ENCODE peak calls at places on chromosomes 11 and 22, in four cellular contexts. P, J, I and Z are unnamed samples.

GRCh38 chr11:41498726-41499125 is 39.3 kb upstream of the LRRC4C start:
- DNase-seq in P (no peak), J (no peak), I (no peak), Z (no peak)

GRCh38 chr22:37607912-37608476 is 640 bp upstream of the GGA1 start:
- DNase-seq in P (no peak), J (no peak), I (no peak), Z (no peak)

GRCh38 chr11:45097721-45098493 is 48.5 kb upstream of the PRDM11 start:
- DNase-seq in P (no peak), J (no peak), I (peak; percentile 63), Z (no peak)

GRCh38 chr11:126473269-126473668 is 117.8 kb downstream of the ST3GAL4 start:
- DNase-seq in P (no peak), J (no peak), I (no peak), Z (no peak)

GRCh38 chr11:20070459-20070858 is 89.8 kb downstream of the DBX1 start:
- DNase-seq in P (no peak), J (no peak), I (no peak), Z (no peak)

GRCh38 chr11:91350931-91351330 is 873.7 kb upstream of the FAT3 start:
- DNase-seq in P (no peak), J (no peak), I (no peak), Z (no peak)

GRCh38 chr11:116595305-116595880 is 177.4 kb downstream of the BUD13 start:
- DNase-seq in P (no peak), J (no peak), I (no peak), Z (peak; percentile 10)

GRCh38 chr11:12280838-12281565 is 96.4 kb upstream of the PARVA start:
- DNase-seq in P (no peak), J (no peak), I (no peak), Z (no peak)

GRCh38 chr22:22870577-22871398 is 16.8 kb upstream of the IGLL5 start:
- DNase-seq in P (no peak), J (no peak), I (no peak), Z (no peak)

GRCh38 chr11:102157219-102157618 is 47.0 kb downstream of the YAP1 start:
- DNase-seq in P (no peak), J (no peak), I (peak; percentile 54), Z (no peak)

GRCh38 chr11:65382804-65383368 is 440 bp upstream of the SLC25A45 start:
- DNase-seq in P (no peak), J (no peak), I (no peak), Z (peak; percentile 94)
- H3K4me3 ChIP-seq in P (peak overlapping the region; percentile 19), J (peak overlapping the region; percentile 16), I (peak overlapping the region; percentile 23), Z (peak overlapping the region; percentile 1)

DNA sequence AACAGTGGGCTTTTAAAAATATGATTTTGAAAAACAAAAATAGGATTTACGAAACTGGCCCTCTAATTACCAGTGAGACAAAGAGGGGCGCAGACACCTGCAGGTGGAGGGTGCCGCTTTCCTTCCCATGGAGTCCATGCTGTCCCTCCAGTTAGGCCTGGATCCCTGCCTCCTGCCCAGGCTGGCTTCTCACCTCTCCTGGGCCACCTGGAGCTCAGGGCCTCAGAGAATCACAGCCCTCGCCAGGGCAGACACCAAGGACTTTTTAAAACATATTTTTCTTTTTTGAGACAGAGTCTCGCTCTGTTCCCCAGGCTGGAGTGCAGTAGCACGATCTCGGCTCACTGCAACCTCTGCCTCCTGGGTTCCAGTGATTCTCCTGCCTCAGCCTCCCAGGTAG is 1437.2 kb downstream of the TBC1D22A start:
- DNase-seq in P (no peak), J (no peak), I (no peak), Z (no peak)
- H3K36me3 ChIP-seq in P (no peaks in the 10 kb centered on the region), J (no peaks in the 10 kb centered on the region), I (no peaks in the 10 kb centered on the region), Z (no peaks in the 10 kb centered on the region)

GRCh38 chr11:11215058-11215815 is 137.8 kb downstream of the CSNK2A3 start:
- DNase-seq in P (no peak), J (no peak), I (no peak), Z (no peak)

GRCh38 chr11:11218287-11218986 is 134.6 kb downstream of the CSNK2A3 start:
- DNase-seq in P (no peak), J (peak; percentile 12), I (no peak), Z (no peak)

GRCh38 chr11:11217555-11218286 is 135.3 kb downstream of the CSNK2A3 start:
- DNase-seq in P (no peak), J (no peak), I (no peak), Z (no peak)

GRCh38 chr11:11213117-11213516 is 139.9 kb downstream of the CSNK2A3 start:
- DNase-seq in P (no peak), J (no peak), I (no peak), Z (no peak)

DNA sequence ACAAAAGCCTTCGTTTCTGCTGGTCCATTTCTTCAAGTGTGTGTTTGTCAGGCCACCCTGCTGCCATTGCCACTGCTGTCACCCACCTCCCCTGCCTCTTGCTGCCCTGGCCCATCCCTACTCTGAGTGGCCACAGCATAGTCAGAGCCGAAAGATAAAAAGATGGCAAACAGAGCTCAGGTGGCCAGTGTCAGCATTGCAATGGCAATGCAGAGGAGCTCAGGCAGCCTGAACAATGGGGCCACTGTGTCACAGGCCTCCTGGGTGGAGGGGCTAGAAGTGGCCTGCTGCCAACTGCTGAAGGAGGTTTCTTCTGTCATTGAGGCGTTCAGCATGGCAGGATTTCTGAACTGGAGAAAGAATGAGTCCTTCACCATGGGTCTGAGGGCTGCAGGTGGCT is 137.1 kb downstream of the CSNK2A3 start:
- DNase-seq in P (no peak), J (no peak), I (no peak), Z (no peak)
- TF ChIP-seq CTCF in P (no peak), J (no peak), I (no peak), Z (no peak)

GRCh38 chr22:29306175-29306829 is at the start of gene GAS2L1:
- DNase-seq in P (no peak), J (no peak), I (peak; percentile 86), Z (no peak)

GRCh38 chr22:29308148-29308790 is 1.8 kb downstream of the GAS2L1 start:
- DNase-seq in P (no peak), J (no peak), I (no peak), Z (peak; percentile 64)

GRCh38 chr22:29307658-29308147 is 1.3 kb downstream of the GAS2L1 start:
- DNase-seq in P (no peak), J (no peak), I (no peak), Z (no peak)

GRCh38 chr22:29306830-29307657 is 594 bp downstream of the GAS2L1 start:
- DNase-seq in P (no peak), J (no peak), I (peak; percentile 80), Z (no peak)

DNA sequence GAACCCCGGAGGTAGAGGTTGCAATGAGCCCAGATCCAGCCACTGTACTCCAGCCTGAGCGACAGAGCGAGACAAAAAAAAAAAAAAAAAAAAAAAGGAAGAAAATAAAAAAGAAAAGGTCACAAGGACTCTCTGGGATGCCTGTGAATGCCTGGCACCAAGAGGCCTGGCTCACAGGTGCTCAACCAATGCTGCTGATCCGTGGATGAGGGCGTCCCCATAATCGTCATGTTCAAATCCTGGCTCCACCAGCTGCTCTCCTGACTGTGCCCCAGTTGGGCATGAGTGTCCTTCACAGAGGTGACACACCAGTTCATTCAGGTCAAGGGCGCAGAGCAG is 645 bp upstream of the GAS2L1 start:
- DNase-seq in P (no peak), J (no peak), I (no peak), Z (no peak)
- H3K4me3 ChIP-seq in P (no peak overlapping the region), J (no peak overlapping the region), I (no peak overlapping the region), Z (peak overlapping the region; percentile 60)

DNA sequence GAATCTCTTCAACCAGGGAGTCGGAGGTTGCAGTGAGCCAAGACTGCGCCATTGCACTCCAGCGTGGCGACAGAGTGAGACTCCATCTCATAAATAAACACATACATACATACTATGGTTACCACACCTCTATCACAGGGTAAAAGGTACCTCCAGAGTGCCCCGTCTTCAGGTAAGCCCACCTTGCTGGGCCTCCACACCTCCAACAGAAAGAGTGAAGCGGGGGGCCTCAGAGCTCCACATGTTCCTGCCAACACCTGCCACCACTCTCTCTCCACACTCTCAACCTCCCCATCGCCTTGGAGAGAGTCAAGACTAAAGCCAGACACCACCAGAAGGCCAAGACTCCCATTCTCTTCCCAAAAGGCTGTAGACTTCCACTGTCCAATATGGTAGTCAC is 10.3 kb upstream of the VWCE start:
- DNase-seq in P (no peak), J (no peak), I (no peak), Z (no peak)
- H3K36me3 ChIP-seq in P (peaks cover 56% of the 10 kb centered on the region), J (peaks cover 6% of the 10 kb centered on the region), I (no peaks in the 10 kb centered on the region), Z (peaks cover 94% of the 10 kb centered on the region)

GRCh38 chr11:128905345-128906184 is 14.4 kb downstream of the KCNJ5 start:
- DNase-seq in P (no peak), J (no peak), I (peak; percentile 27), Z (no peak)
- TF ChIP-seq CTCF in P (peak; percentile 66), J (peak; percentile 72), I (no peak), Z (peak; percentile 70)

GRCh38 chr22:17119481-17120202 is 1.5 kb downstream of the TMEM121B start:
- DNase-seq in P (no peak), J (no peak), I (no peak), Z (no peak)
- H3K4me3 ChIP-seq in P (no peak overlapping the region), J (no peak overlapping the region), I (no peak overlapping the region), Z (no peak overlapping the region)

GRCh38 chr11:62605902-62606301 is 4.2 kb upstream of the MTA2 start:
- DNase-seq in P (no peak), J (no peak), I (no peak), Z (no peak)

GRCh38 chr11:62605467-62605866 is 3.8 kb upstream of the MTA2 start:
- DNase-seq in P (no peak), J (no peak), I (no peak), Z (no peak)

GRCh38 chr11:62603072-62603408 is 1.4 kb upstream of the MTA2 start:
- DNase-seq in P (no peak), J (no peak), I (no peak), Z (no peak)

GRCh38 chr11:62603771-62604170 is 2.1 kb upstream of the MTA2 start:
- DNase-seq in P (no peak), J (no peak), I (no peak), Z (no peak)

DNA sequence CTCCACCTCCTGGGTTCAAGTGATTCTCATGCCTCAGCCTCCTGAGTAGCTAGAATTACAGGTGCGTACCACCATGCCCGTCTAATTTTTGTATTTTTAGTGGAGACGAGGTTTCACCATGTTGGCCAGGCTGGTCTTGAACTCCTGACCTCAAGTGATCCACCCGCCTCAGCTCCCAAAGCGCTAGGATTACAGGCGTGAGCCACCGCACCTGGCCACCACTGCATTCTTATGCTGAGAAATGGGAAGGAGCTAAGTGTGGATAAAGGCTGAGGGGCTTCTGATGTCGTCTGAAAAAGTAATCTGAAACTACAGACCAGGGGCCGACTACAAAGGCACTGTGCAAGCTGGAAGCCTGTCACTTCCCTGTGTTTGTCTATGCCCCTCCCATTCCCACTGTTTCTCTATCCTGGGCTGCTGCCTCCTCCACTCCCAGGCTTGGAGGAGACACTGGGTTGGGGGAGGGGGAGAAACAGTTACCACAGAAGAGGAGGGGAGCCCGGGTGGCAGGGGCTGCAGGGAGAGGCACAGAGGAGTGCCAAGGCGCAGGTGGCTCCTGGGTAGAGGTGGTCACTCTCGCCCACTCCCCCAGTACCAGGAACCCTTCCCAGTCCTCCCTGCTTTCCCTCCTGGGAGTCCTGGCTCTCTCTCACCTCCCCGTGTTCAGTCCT is 2.9 kb upstream of the MTA2 start:
- DNase-seq in P (no peak), J (no peak), I (no peak), Z (no peak)
- H3K36me3 ChIP-seq in P (peaks cover 12% of the 10 kb centered on the region), J (no peaks in the 10 kb centered on the region), I (no peaks in the 10 kb centered on the region), Z (peaks cover 27% of the 10 kb centered on the region)

GRCh38 chr11:3873712-3874349 is 18.4 kb downstream of the STIM1 start:
- DNase-seq in P (no peak), J (no peak), I (no peak), Z (no peak)
- TF ChIP-seq CTCF in P (no peak), J (no peak), I (no peak), Z (no peak)

GRCh38 chr11:119363081-119363861 is 16.8 kb upstream of the MFRP start:
- DNase-seq in P (no peak), J (no peak), I (peak; percentile 32), Z (no peak)
- H3K4me3 ChIP-seq in P (no peak overlapping the region), J (peak overlapping the region; percentile 36), I (peak overlapping the region; percentile 24), Z (no peak overlapping the region)